ENCODE peak calls at places on chromosomes 5 and 9, in seven cellular contexts. H is RPMI7951, A is cardiac muscle cell, U is epithelial cell of esophagus, X is psoas muscle, D is T-helper 1 cell, B is left cardiac atrium. J is an unnamed sample.

GRCh38 chr9:137804908-137805356 is 72.7 kb upstream of the CACNA1B start:
- DNase-seq in H (peak), A (no peak), U (peak), X (no peak), D (no peak), B (no peak), J (no peak)

GRCh38 chr9:113179839-113180238 is 29.0 kb downstream of the SLC31A2 start:
- DNase-seq in H (no peak), A (no peak), U (no peak), X (no peak), D (no peak), B (no peak), J (no peak)

GRCh38 chr5:73625905-73626811 is at the start of gene ARHGEF28:
- DNase-seq in H (peak), A (peak), U (peak), X (peak), D (peak), B (peak), J (no peak)

GRCh38 chr9:91720313-91720712 is 229.7 kb downstream of the ROR2 start:
- DNase-seq in H (no peak), A (no peak), U (peak), X (no peak), D (no peak), B (no peak), J (no peak)

GRCh38 chr5:174281855-174282254 is 236.3 kb downstream of the NSG2 start:
- DNase-seq in H (no peak), A (no peak), U (no peak), X (no peak), D (no peak), B (no peak), J (no peak)

GRCh38 chr9:114811301-114811700 is 5.5 kb upstream of the TNFSF15 start:
- DNase-seq in H (peak), A (peak), U (peak), X (no peak), D (no peak), B (no peak), J (no peak)

GRCh38 chr9:137308102-137308619 is 6.1 kb upstream of the NRARP start:
- DNase-seq in H (no peak), A (no peak), U (no peak), X (no peak), D (no peak), B (no peak), J (no peak)

GRCh38 chr9:121529237-121529987 is 29.8 kb upstream of the GGTA1 start:
- DNase-seq in H (peak), A (peak), U (peak), X (peak), D (no peak), B (peak), J (peak)

GRCh38 chr5:37889612-37890317 is 49.9 kb upstream of the GDNF start:
- DNase-seq in H (peak), A (peak), U (peak), X (no peak), D (no peak), B (no peak), J (no peak)

GRCh38 chr9:92650839-92651621 is 18.9 kb downstream of the IPPK start:
- DNase-seq in H (no peak), A (peak), U (no peak), X (no peak), D (no peak), B (peak), J (no peak)

GRCh38 chr5:2371419-2371710 is 380.1 kb downstream of the IRX2 start:
- DNase-seq in H (no peak), A (no peak), U (no peak), X (no peak), D (no peak), B (no peak), J (no peak)

GRCh38 chr5:124504081-124504916 is 242.1 kb downstream of the ZNF608 start:
- DNase-seq in H (peak), A (peak), U (no peak), X (no peak), D (no peak), B (no peak), J (no peak)

GRCh38 chr9:3507395-3508077 is 18.3 kb downstream of the RFX3 start:
- DNase-seq in H (no peak), A (no peak), U (no peak), X (no peak), D (no peak), B (no peak), J (no peak)

GRCh38 chr5:522899-523657 is 1.2 kb downstream of the SLC9A3 start:
- DNase-seq in H (no peak), A (no peak), U (no peak), X (no peak), D (no peak), B (no peak), J (no peak)

GRCh38 chr5:171801-172331 is 19.4 kb upstream of the LRRC14B start:
- DNase-seq in H (no peak), A (no peak), U (no peak), X (peak), D (no peak), B (peak), J (no peak)

GRCh38 chr5:80672140-80672736 is 17.5 kb upstream of the DHFR start:
- DNase-seq in H (peak), A (peak), U (peak), X (peak), D (peak), B (peak), J (no peak)

GRCh38 chr9:86134361-86134760 is 35.0 kb upstream of the GOLM1 start:
- DNase-seq in H (no peak), A (no peak), U (no peak), X (no peak), D (no peak), B (no peak), J (no peak)

GRCh38 chr5:53479656-53480473 is 564 bp upstream of the FST start:
- DNase-seq in H (peak), A (peak), U (peak), X (peak), D (no peak), B (peak), J (no peak)

GRCh38 chr5:133344266-133344665 is 268.1 kb downstream of the FSTL4 start:
- DNase-seq in H (no peak), A (no peak), U (peak), X (no peak), D (no peak), B (no peak), J (no peak)

GRCh38 chr5:150694638-150695037 is 6.2 kb downstream of the RBM22 start:
- DNase-seq in H (peak), A (peak), U (no peak), X (no peak), D (no peak), B (no peak), J (no peak)

GRCh38 chr5:110034076-110034475 is 344.3 kb downstream of the MAN2A1 start:
- DNase-seq in H (no peak), A (no peak), U (no peak), X (no peak), D (no peak), B (no peak), J (no peak)

GRCh38 chr5:167049043-167049663 is 1242.3 kb upstream of the WWC1 start:
- DNase-seq in H (peak), A (peak), U (peak), X (no peak), D (no peak), B (no peak), J (no peak)

GRCh38 chr5:143279698-143280097 is 123.8 kb downstream of the NR3C1 start:
- DNase-seq in H (no peak), A (peak), U (peak), X (no peak), D (no peak), B (no peak), J (no peak)

GRCh38 chr5:65480306-65480865 is 1.3 kb downstream of the ADAMTS6 start:
- DNase-seq in H (peak), A (peak), U (peak), X (peak), D (peak), B (peak), J (no peak)

GRCh38 chr9:127848756-127849504 is 5.5 kb downstream of the ENG start:
- DNase-seq in H (no peak), A (no peak), U (no peak), X (no peak), D (no peak), B (no peak), J (no peak)

GRCh38 chr5:84274585-84275468 is 109.9 kb downstream of the EDIL3 start:
- DNase-seq in H (peak), A (peak), U (peak), X (no peak), D (no peak), B (peak), J (no peak)

GRCh38 chr5:15450949-15451348 is 49.0 kb upstream of the FBXL7 start:
- DNase-seq in H (no peak), A (no peak), U (no peak), X (no peak), D (no peak), B (no peak), J (no peak)

GRCh38 chr5:2690293-2690692 is 61.2 kb downstream of the IRX2 start:
- DNase-seq in H (no peak), A (no peak), U (peak), X (no peak), D (no peak), B (no peak), J (no peak)

GRCh38 chr9:121739971-121740370 is 88.5 kb downstream of the DAB2IP start:
- DNase-seq in H (no peak), A (no peak), U (no peak), X (no peak), D (no peak), B (no peak), J (no peak)

GRCh38 chr9:115291841-115292240 is 173.9 kb upstream of the TNC start:
- DNase-seq in H (no peak), A (no peak), U (peak), X (no peak), D (no peak), B (no peak), J (no peak)

GRCh38 chr9:20725675-20726074 is 41.6 kb downstream of the FOCAD start:
- DNase-seq in H (no peak), A (no peak), U (no peak), X (no peak), D (no peak), B (no peak), J (no peak)

GRCh38 chr5:171518916-171519315 is 99.5 kb downstream of the FGF18 start:
- DNase-seq in H (no peak), A (no peak), U (no peak), X (no peak), D (no peak), B (no peak), J (no peak)

GRCh38 chr9:127904518-127904887 is 5.1 kb upstream of the ST6GALNAC6 start:
- DNase-seq in H (no peak), A (peak), U (peak), X (no peak), D (no peak), B (peak), J (no peak)

GRCh38 chr9:89194381-89195114 is 15.9 kb upstream of the SHC3 start:
- DNase-seq in H (no peak), A (no peak), U (no peak), X (no peak), D (no peak), B (no peak), J (no peak)

GRCh38 chr9:79694676-79695400 is 123.1 kb downstream of the TLE4 start:
- DNase-seq in H (peak), A (peak), U (peak), X (no peak), D (no peak), B (no peak), J (no peak)

GRCh38 chr5:55900068-55900467 is 48.9 kb downstream of the IL31RA start:
- DNase-seq in H (no peak), A (no peak), U (no peak), X (no peak), D (peak), B (no peak), J (no peak)

GRCh38 chr5:13913962-13914361 is 30.5 kb downstream of the DNAH5 start:
- DNase-seq in H (peak), A (no peak), U (peak), X (no peak), D (no peak), B (no peak), J (no peak)